ENCODE peak calls at places on chromosomes 1 and 21, in ten cellular contexts. L is K562; M is cardiac fibroblast; D is substantia nigra; U is stimulated activated CD8-positive, alpha-beta memory T cell treated with anti-CD3 and anti-CD28 coated beads, Interleukin-15, amount 100 ng/mL, for 1 hour; H is cardiac muscle cell; K is adipocyte; A is fibroblast of mammary gland; S is fibroblast of the conjunctiva; Z is Ammon's horn. Q is an unnamed sample.
A peak's percentile ranks its signal among the peaks of the same experiment; 100 is the strongest.

GRCh38 chr21:25421327-25422028 is 185.8 kb downstream of the MRPL39 start:
- DNase-seq in L (peak; percentile 1), M (peak; percentile 69), D (no peak), U (peak; percentile 2), H (peak; percentile 45), K (peak; percentile 72), A (peak; percentile 72), S (peak; percentile 56), Z (no peak), Q (peak; percentile 14)

GRCh38 chr1:84060781-84061180 is 61.8 kb upstream of the TTLL7 start:
- DNase-seq in L (no peak), M (no peak), D (no peak), U (no peak), H (no peak), K (no peak), A (no peak), S (no peak), Z (no peak), Q (no peak)

GRCh38 chr1:2275796-2276536 is 47.8 kb downstream of the SKI start:
- DNase-seq in L (peak; percentile 33), M (peak; percentile 61), D (no peak), U (no peak), H (peak; percentile 81), K (peak; percentile 66), A (peak; percentile 61), S (no peak), Z (no peak), Q (no peak)

GRCh38 chr1:236543065-236543669 is 19.4 kb downstream of the LGALS8 start:
- DNase-seq in L (peak; percentile 19), M (no peak), D (no peak), U (no peak), H (no peak), K (no peak), A (no peak), S (no peak), Z (no peak), Q (no peak)

GRCh38 chr1:200488375-200489165 is 78.7 kb upstream of the ZNF281 start:
- DNase-seq in L (peak; percentile 74), M (peak; percentile 88), D (peak; percentile 6), U (peak; percentile 6), H (peak; percentile 89), K (peak; percentile 92), A (peak; percentile 83), S (peak; percentile 77), Z (peak; percentile 82), Q (peak; percentile 65)

GRCh38 chr1:1539310-1540014 is 962 bp downstream of the TMEM240 start:
- DNase-seq in L (no peak), M (peak; percentile 32), D (no peak), U (no peak), H (peak; percentile 56), K (peak; percentile 56), A (peak; percentile 44), S (no peak), Z (no peak), Q (no peak)

GRCh38 chr1:51642739-51643142 is 25.8 kb downstream of the OSBPL9 start:
- DNase-seq in L (no peak), M (peak; percentile 96), D (no peak), U (no peak), H (peak; percentile 95), K (peak; percentile 94), A (peak; percentile 97), S (peak; percentile 87), Z (no peak), Q (no peak)

GRCh38 chr21:31756787-31757186 is 24.9 kb upstream of the SCAF4 start:
- DNase-seq in L (no peak), M (no peak), D (no peak), U (no peak), H (no peak), K (no peak), A (no peak), S (no peak), Z (no peak), Q (no peak)

GRCh38 chr1:5793516-5793915 is 198.7 kb downstream of the NPHP4 start:
- DNase-seq in L (no peak), M (no peak), D (no peak), U (no peak), H (no peak), K (no peak), A (no peak), S (no peak), Z (no peak), Q (no peak)

GRCh38 chr1:67880056-67880601 is 46.9 kb upstream of the GNG12 start:
- DNase-seq in L (no peak), M (peak; percentile 74), D (no peak), U (no peak), H (peak; percentile 89), K (peak; percentile 59), A (peak; percentile 92), S (peak; percentile 52), Z (peak; percentile 14), Q (no peak)

GRCh38 chr1:47948126-47948525 is 49.1 kb downstream of the TRABD2B start:
- DNase-seq in L (peak; percentile 10), M (no peak), D (no peak), U (no peak), H (peak; percentile 36), K (no peak), A (peak; percentile 23), S (no peak), Z (no peak), Q (no peak)

GRCh38 chr1:26786437-26787380 is 1.0 kb upstream of the PIGV start:
- DNase-seq in L (peak; percentile 98), M (peak; percentile 83), D (peak; percentile 25), U (no peak), H (peak; percentile 94), K (peak; percentile 73), A (peak; percentile 87), S (peak; percentile 80), Z (peak; percentile 50), Q (no peak)

GRCh38 chr21:33212159-33212851 is 17.4 kb upstream of the IFNAR2 start:
- DNase-seq in L (peak; percentile 83), M (peak; percentile 53), D (no peak), U (no peak), H (peak; percentile 62), K (peak; percentile 25), A (peak; percentile 70), S (no peak), Z (no peak), Q (no peak)

GRCh38 chr1:193614817-193615216 is 428.4 kb upstream of the B3GALT2 start:
- DNase-seq in L (no peak), M (peak; percentile 70), D (no peak), U (no peak), H (peak; percentile 10), K (peak; percentile 21), A (peak; percentile 8), S (no peak), Z (no peak), Q (no peak)

GRCh38 chr1:200428482-200429205 is 18.8 kb upstream of the ZNF281 start:
- DNase-seq in L (no peak), M (peak; percentile 89), D (no peak), U (no peak), H (peak; percentile 62), K (peak; percentile 48), A (peak; percentile 53), S (no peak), Z (no peak), Q (no peak)

Q was measured in NCI-H1048.